ENCODE peak calls at places on chromosomes 4 and X, in four cellular contexts. D is neural progenitor cell; W is cardiac muscle cell; Z is CD4-positive, alpha-beta T cell. S is an unnamed sample.
A peak's percentile ranks its signal among the peaks of the same experiment; 100 is the strongest.

GRCh38 chr4:64539234-64539849 is 130.1 kb upstream of the TECRL start:
- DNase-seq in D (peak; percentile 68), W (peak; percentile 80), Z (no peak), S (peak; percentile 76)

GRCh38 chrX:18354369-18355329 is at the start of gene SCML2:
- DNase-seq in D (peak; percentile 71), W (peak; percentile 61), Z (no peak), S (peak; percentile 74)

GRCh38 chr4:57110635-57111546 is 706 bp upstream of the IGFBP7 start:
- DNase-seq in D (peak; percentile 81), W (peak; percentile 33), Z (no peak), S (peak; percentile 78)

GRCh38 chr4:35872273-35872672 is 372.0 kb downstream of the ARAP2 start:
- DNase-seq in D (no peak), W (no peak), Z (no peak), S (no peak)

GRCh38 chr4:173494013-173494970 is 35.7 kb downstream of the HAND2 start:
- DNase-seq in D (peak; percentile 89), W (peak; percentile 69), Z (peak; percentile 34), S (peak; percentile 89)

GRCh38 chrX:105483011-105483410 is 262.5 kb upstream of the TEX13A start:
- DNase-seq in D (no peak), W (no peak), Z (no peak), S (no peak)

GRCh38 chrX:140767646-140768045 is 58.1 kb downstream of the LINC00632 start:
- DNase-seq in D (no peak), W (no peak), Z (no peak), S (no peak)

GRCh38 chr4:139655116-139655515 is 10.5 kb upstream of the MGST2 start:
- DNase-seq in D (peak; percentile 33), W (peak; percentile 41), Z (no peak), S (no peak)

GRCh38 chr4:40335508-40335860 is 351 bp downstream of the CHRNA9 start:
- DNase-seq in D (no peak), W (no peak), Z (no peak), S (no peak)

DNA sequence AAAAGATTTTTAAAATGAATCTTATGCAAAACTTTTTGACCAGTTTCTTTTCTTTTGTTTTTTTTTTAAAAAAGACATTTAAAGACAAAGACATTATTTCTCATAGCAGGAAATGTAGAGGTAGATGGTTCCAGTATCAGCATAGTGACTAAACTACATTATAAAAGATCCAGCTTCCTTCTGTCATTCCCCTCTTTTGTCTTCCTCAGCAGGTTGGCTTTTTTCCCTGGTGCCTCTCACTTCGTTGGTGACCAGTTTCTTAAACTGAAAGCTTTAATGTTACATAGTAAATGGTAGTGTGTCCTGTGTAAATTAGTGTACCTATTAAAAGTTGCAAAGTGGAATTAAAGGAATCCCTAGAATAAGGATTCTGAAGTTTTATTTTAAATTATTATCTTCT is 36.1 kb downstream of the DCK start:
- DNase-seq in D (peak; percentile 3), W (no peak), Z (no peak), S (no peak)
- H3K27ac ChIP-seq in D (no peak overlapping the region), W (no peak overlapping the region), Z (no peak overlapping the region), S (no peak overlapping the region)

DNA sequence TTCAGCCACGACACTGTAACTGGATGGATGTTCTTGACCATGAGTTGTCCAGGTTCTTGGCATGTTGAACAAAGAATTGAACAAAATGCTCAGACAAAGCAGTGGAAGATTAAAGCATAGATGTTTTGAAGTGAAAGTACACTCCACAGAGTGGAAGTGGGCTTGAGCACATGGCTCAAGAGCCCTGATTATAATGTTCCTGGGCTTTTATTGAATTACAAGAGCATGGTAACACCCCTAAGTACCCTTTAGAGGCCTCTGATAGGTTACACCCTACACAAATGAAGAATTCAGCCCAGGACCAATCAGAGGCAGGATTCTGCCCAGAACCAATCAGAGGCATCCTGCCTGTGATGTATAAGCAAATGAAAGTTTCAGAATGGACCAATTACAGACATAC is 33.5 kb downstream of the SLC10A6 start:
- DNase-seq in D (no peak), W (no peak), Z (no peak), S (no peak)
- H3K27ac ChIP-seq in D (no peak overlapping the region), W (no peak overlapping the region), Z (no peak overlapping the region), S (no peak overlapping the region)

GRCh38 chr4:54784188-54784671 is 126.5 kb downstream of the KIT start:
- DNase-seq in D (no peak), W (peak; percentile 60), Z (no peak), S (no peak)

GRCh38 chr4:54779797-54780196 is 122.0 kb downstream of the KIT start:
- DNase-seq in D (no peak), W (no peak), Z (no peak), S (no peak)

GRCh38 chr4:54783402-54784110 is 125.8 kb downstream of the KIT start:
- DNase-seq in D (no peak), W (no peak), Z (no peak), S (no peak)

DNA sequence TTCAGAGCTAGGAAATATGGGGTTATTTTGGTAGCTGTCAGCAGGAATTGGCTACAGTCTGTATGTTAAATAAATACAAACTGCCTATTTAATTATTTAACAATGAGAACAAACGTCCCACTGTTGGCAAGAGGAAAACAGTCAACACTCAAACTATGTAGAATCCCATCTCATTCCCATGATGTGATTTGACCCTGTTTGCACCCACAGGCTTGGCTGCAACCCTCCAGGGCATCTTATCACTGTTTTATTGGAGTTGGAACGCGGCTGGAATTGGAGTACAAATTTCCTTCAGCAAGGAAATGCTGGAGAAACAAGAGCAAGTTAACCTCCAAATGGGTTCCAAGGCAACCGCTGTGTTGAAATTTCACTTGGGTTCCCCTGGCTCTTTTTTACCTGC is 124.0 kb downstream of the KIT start:
- DNase-seq in D (no peak), W (no peak), Z (no peak), S (no peak)
- H3K27ac ChIP-seq in D (no peak overlapping the region), W (no peak overlapping the region), Z (no peak overlapping the region), S (no peak overlapping the region)

DNA sequence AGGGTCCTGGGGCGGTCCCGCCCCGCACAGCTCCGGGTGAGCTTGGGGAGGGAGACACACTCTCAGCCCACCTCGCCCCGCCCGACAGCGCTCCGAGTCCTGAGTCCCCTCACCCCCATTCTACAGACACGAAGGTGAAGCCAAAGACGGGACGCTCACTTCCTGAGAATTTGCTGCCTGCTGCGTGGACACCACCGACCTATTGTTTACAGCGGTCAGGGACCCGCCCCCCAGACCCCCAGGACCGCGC is 796 bp upstream of the ZNF141 start:
- DNase-seq in D (peak; percentile 63), W (no peak), Z (no peak), S (no peak)
- H3K27ac ChIP-seq in D (no peak overlapping the region), W (peak overlapping the region; percentile 87), Z (peak overlapping the region; percentile 85), S (no peak overlapping the region)